ENCODE peak calls at places on chromosomes 1 and 21, in six cellular contexts. Z is WTC11, Y is GM23338, Q is H1, N is GM12878, L is HepG2. E is an unnamed sample.

GRCh38 chr1:58932820-58933598 is 149.2 kb upstream of the JUN start:
- DNase-seq in Z (no peak), Y (no peak), Q (no peak), N (no peak), L (peak; percentile 38), E (no peak)

GRCh38 chr1:167529829-167530474 is 11.6 kb upstream of the CD247 start:
- DNase-seq in Z (no peak), Y (no peak), Q (no peak), N (no peak), L (no peak), E (no peak)

GRCh38 chr1:5504364-5504740 is 487.9 kb downstream of the NPHP4 start:
- DNase-seq in Z (no peak), Y (no peak), Q (no peak), N (no peak), L (no peak), E (no peak)

GRCh38 chr1:207070811-207071210 is 17.7 kb downstream of the PFKFB2 start:
- DNase-seq in Z (no peak), Y (no peak), Q (no peak), N (no peak), L (no peak), E (no peak)

GRCh38 chr1:31374511-31375196 is 1.8 kb upstream of the FABP3 start:
- DNase-seq in Z (no peak), Y (no peak), Q (no peak), N (no peak), L (no peak), E (no peak)

GRCh38 chr1:59355361-59355760 is 58.5 kb downstream of the FGGY start:
- DNase-seq in Z (no peak), Y (no peak), Q (no peak), N (no peak), L (no peak), E (no peak)

GRCh38 chr1:192937128-192937527 is 122.0 kb downstream of the UCHL5 start:
- DNase-seq in Z (no peak), Y (no peak), Q (no peak), N (no peak), L (no peak), E (no peak)

GRCh38 chr1:209601809-209602657 is 18.5 kb downstream of the CAMK1G start:
- DNase-seq in Z (peak; percentile 37), Y (peak; percentile 58), Q (no peak), N (no peak), L (peak; percentile 3), E (peak; percentile 22)

GRCh38 chr1:234929369-234929768 is 199.3 kb downstream of the TOMM20 start:
- DNase-seq in Z (no peak), Y (no peak), Q (no peak), N (no peak), L (no peak), E (no peak)

GRCh38 chr1:185404864-185405568 is 88.0 kb upstream of the IVNS1ABP start:
- DNase-seq in Z (no peak), Y (no peak), Q (no peak), N (no peak), L (no peak), E (no peak)

GRCh38 chr1:185585770-185586169 is 148.4 kb upstream of the HMCN1 start:
- DNase-seq in Z (no peak), Y (no peak), Q (no peak), N (no peak), L (peak; percentile 89), E (no peak)

GRCh38 chr1:156963621-156964020 is 43.2 kb downstream of the LRRC71 start:
- DNase-seq in Z (no peak), Y (no peak), Q (no peak), N (no peak), L (no peak), E (no peak)

GRCh38 chr1:21913258-21913657 is 23.9 kb downstream of the HSPG2 start:
- DNase-seq in Z (peak; percentile 53), Y (peak; percentile 85), Q (peak; percentile 68), N (no peak), L (no peak), E (no peak)

GRCh38 chr1:184445997-184446396 is 59.2 kb downstream of the C1orf21 start:
- DNase-seq in Z (no peak), Y (no peak), Q (no peak), N (no peak), L (no peak), E (no peak)

GRCh38 chr1:151495316-151495715 is 15.9 kb upstream of the CGN start:
- DNase-seq in Z (no peak), Y (no peak), Q (no peak), N (no peak), L (no peak), E (no peak)

GRCh38 chr1:234398849-234399381 is 25.7 kb downstream of the COA6 start:
- DNase-seq in Z (no peak), Y (no peak), Q (no peak), N (peak; percentile 75), L (no peak), E (no peak)

GRCh38 chr1:230424440-230425251 is 1.5 kb downstream of the PGBD5 start:
- DNase-seq in Z (peak; percentile 35), Y (peak; percentile 74), Q (peak; percentile 63), N (no peak), L (no peak), E (no peak)

GRCh38 chr21:39055167-39055767 is 128.0 kb downstream of the PSMG1 start:
- DNase-seq in Z (no peak), Y (no peak), Q (no peak), N (no peak), L (no peak), E (no peak)

GRCh38 chr21:15533618-15534017 is 196.2 kb upstream of the USP25 start:
- DNase-seq in Z (no peak), Y (no peak), Q (no peak), N (no peak), L (no peak), E (no peak)

GRCh38 chr1:201019321-201019977 is 4.1 kb downstream of the KIF21B start:
- DNase-seq in Z (no peak), Y (no peak), Q (no peak), N (peak; percentile 84), L (peak; percentile 17), E (peak; percentile 92)

GRCh38 chr1:110086959-110087358 is 16.5 kb upstream of the ALX3 start:
- DNase-seq in Z (no peak), Y (no peak), Q (no peak), N (no peak), L (no peak), E (no peak)

GRCh38 chr1:197787056-197787455 is 11.8 kb upstream of the DENND1B start:
- DNase-seq in Z (no peak), Y (no peak), Q (no peak), N (no peak), L (no peak), E (no peak)

GRCh38 chr1:162253790-162254189 is 122.9 kb downstream of the SPATA46 start:
- DNase-seq in Z (no peak), Y (no peak), Q (no peak), N (no peak), L (no peak), E (no peak)

GRCh38 chr1:27596261-27596660 is 7.7 kb downstream of the AHDC1 start:
- DNase-seq in Z (no peak), Y (no peak), Q (no peak), N (no peak), L (no peak), E (no peak)

GRCh38 chr1:187185389-187185788 is 356.6 kb downstream of the PLA2G4A start:
- DNase-seq in Z (no peak), Y (peak; percentile 16), Q (no peak), N (no peak), L (no peak), E (no peak)

GRCh38 chr1:37519613-37520012 is 5.0 kb upstream of the MEAF6 start:
- DNase-seq in Z (no peak), Y (no peak), Q (no peak), N (no peak), L (no peak), E (no peak)

GRCh38 chr1:165507570-165507969 is 36.2 kb upstream of the LRRC52 start:
- DNase-seq in Z (no peak), Y (no peak), Q (no peak), N (no peak), L (no peak), E (no peak)

GRCh38 chr21:46000182-46000730 is 18.7 kb downstream of the COL6A1 start:
- DNase-seq in Z (peak; percentile 8), Y (no peak), Q (no peak), N (no peak), L (no peak), E (no peak)

GRCh38 chr21:45998276-45998701 is 16.7 kb downstream of the COL6A1 start:
- DNase-seq in Z (peak; percentile 8), Y (no peak), Q (no peak), N (no peak), L (no peak), E (no peak)

GRCh38 chr21:45999581-46000181 is 18.1 kb downstream of the COL6A1 start:
- DNase-seq in Z (no peak), Y (no peak), Q (no peak), N (no peak), L (no peak), E (no peak)

GRCh38 chr21:45997495-45998275 is 16.1 kb downstream of the COL6A1 start:
- DNase-seq in Z (no peak), Y (no peak), Q (no peak), N (no peak), L (no peak), E (no peak)

GRCh38 chr21:45998871-45999580 is 17.5 kb downstream of the COL6A1 start:
- DNase-seq in Z (peak; percentile 11), Y (no peak), Q (no peak), N (no peak), L (no peak), E (no peak)
- TF ChIP-seq CREB1 in Z (no peak), Y (no peak), Q (no peak), N (no peak), L (no peak), E (no peak)

GRCh38 chr1:53321776-53322602 is 5.9 kb downstream of the LRP8 start:
- DNase-seq in Z (no peak), Y (no peak), Q (no peak), N (no peak), L (no peak), E (no peak)
- TF ChIP-seq CREB1 in Z (no peak), Y (no peak), Q (no peak), N (no peak), L (no peak), E (no peak)

GRCh38 chr1:118339431-118340146 is 154.6 kb upstream of the SPAG17 start:
- DNase-seq in Z (no peak), Y (no peak), Q (no peak), N (no peak), L (no peak), E (no peak)
- TF ChIP-seq CREB1 in Z (no peak), Y (no peak), Q (no peak), N (no peak), L (no peak), E (no peak)

GRCh38 chr1:208329291-208329690 is 85.1 kb upstream of the PLXNA2 start:
- DNase-seq in Z (no peak), Y (no peak), Q (no peak), N (no peak), L (no peak), E (no peak)
- TF ChIP-seq CREB1 in Z (no peak), Y (no peak), Q (no peak), N (no peak), L (no peak), E (no peak)

E was measured in K562.